ENCODE peak calls at places on chromosomes 6 and 20, in six cellular contexts. One of them, this sample, is unnamed.

GRCh38 chr6:44115866-44116265 is 11.4 kb downstream of the MRPL14 start:
- DNase-seq in fibroblast of the aortic adventitia: no peak
- DNase-seq in nephron progenitor cell: no peak
- DNase-seq in foreskin fibroblast: no peak
- DNase-seq in dorsolateral prefrontal cortex: no peak
- DNase-seq in mammary epithelial cell: peak; percentile 88
- DNase-seq in this sample: no peak

GRCh38 chr20:63894358-63895201 is at the start of gene DNAJC5:
- DNase-seq in fibroblast of the aortic adventitia: peak; percentile 91
- DNase-seq in nephron progenitor cell: peak; percentile 94
- DNase-seq in foreskin fibroblast: peak; percentile 98
- DNase-seq in dorsolateral prefrontal cortex: peak; percentile 93
- DNase-seq in mammary epithelial cell: peak; percentile 87
- DNase-seq in this sample: peak; percentile 100

GRCh38 chr6:109007521-109007920 is 87.1 kb downstream of the SESN1 start:
- DNase-seq in fibroblast of the aortic adventitia: no peak
- DNase-seq in nephron progenitor cell: no peak
- DNase-seq in foreskin fibroblast: no peak
- DNase-seq in dorsolateral prefrontal cortex: no peak
- DNase-seq in mammary epithelial cell: no peak
- DNase-seq in this sample: no peak

GRCh38 chr6:18388942-18389341 is 1.8 kb downstream of the RNF144B start:
- DNase-seq in fibroblast of the aortic adventitia: peak; percentile 72
- DNase-seq in nephron progenitor cell: no peak
- DNase-seq in foreskin fibroblast: peak; percentile 83
- DNase-seq in dorsolateral prefrontal cortex: no peak
- DNase-seq in mammary epithelial cell: peak; percentile 77
- DNase-seq in this sample: no peak

GRCh38 chr6:88843040-88843439 is 120.4 kb downstream of the RNGTT start:
- DNase-seq in fibroblast of the aortic adventitia: peak; percentile 88
- DNase-seq in nephron progenitor cell: no peak
- DNase-seq in foreskin fibroblast: peak; percentile 35
- DNase-seq in dorsolateral prefrontal cortex: no peak
- DNase-seq in mammary epithelial cell: no peak
- DNase-seq in this sample: no peak

GRCh38 chr6:169186496-169187169 is 67.0 kb downstream of the THBS2 start:
- DNase-seq in fibroblast of the aortic adventitia: no peak
- DNase-seq in nephron progenitor cell: no peak
- DNase-seq in foreskin fibroblast: no peak
- DNase-seq in dorsolateral prefrontal cortex: no peak
- DNase-seq in mammary epithelial cell: no peak
- DNase-seq in this sample: no peak

GRCh38 chr20:297925-298754 is 770 bp downstream of the ZCCHC3 start:
- DNase-seq in fibroblast of the aortic adventitia: peak; percentile 67
- DNase-seq in nephron progenitor cell: peak; percentile 40
- DNase-seq in foreskin fibroblast: peak; percentile 84
- DNase-seq in dorsolateral prefrontal cortex: peak; percentile 37
- DNase-seq in mammary epithelial cell: peak; percentile 66
- DNase-seq in this sample: no peak

GRCh38 chr20:43983359-43983758 is 68.7 kb downstream of the TOX2 start:
- DNase-seq in fibroblast of the aortic adventitia: no peak
- DNase-seq in nephron progenitor cell: peak; percentile 16
- DNase-seq in foreskin fibroblast: no peak
- DNase-seq in dorsolateral prefrontal cortex: no peak
- DNase-seq in mammary epithelial cell: no peak
- DNase-seq in this sample: no peak

GRCh38 chr6:37524919-37525318 is 25.2 kb upstream of the CCDC167 start:
- DNase-seq in fibroblast of the aortic adventitia: no peak
- DNase-seq in nephron progenitor cell: no peak
- DNase-seq in foreskin fibroblast: no peak
- DNase-seq in dorsolateral prefrontal cortex: no peak
- DNase-seq in mammary epithelial cell: no peak
- DNase-seq in this sample: no peak

GRCh38 chr6:42226251-42227143 is 8.8 kb upstream of the MRPS10 start:
- DNase-seq in fibroblast of the aortic adventitia: peak; percentile 47
- DNase-seq in nephron progenitor cell: no peak
- DNase-seq in foreskin fibroblast: peak; percentile 85
- DNase-seq in dorsolateral prefrontal cortex: no peak
- DNase-seq in mammary epithelial cell: peak; percentile 96
- DNase-seq in this sample: no peak

GRCh38 chr6:156839591-156840001 is 62.4 kb downstream of the ARID1B start:
- DNase-seq in fibroblast of the aortic adventitia: peak; percentile 88
- DNase-seq in nephron progenitor cell: no peak
- DNase-seq in foreskin fibroblast: no peak
- DNase-seq in dorsolateral prefrontal cortex: no peak
- DNase-seq in mammary epithelial cell: no peak
- DNase-seq in this sample: no peak

GRCh38 chr6:104252276-104252675 is 607.4 kb downstream of the HACE1 start:
- DNase-seq in fibroblast of the aortic adventitia: no peak
- DNase-seq in nephron progenitor cell: no peak
- DNase-seq in foreskin fibroblast: no peak
- DNase-seq in dorsolateral prefrontal cortex: no peak
- DNase-seq in mammary epithelial cell: peak; percentile 36
- DNase-seq in this sample: no peak

GRCh38 chr6:15147827-15148226 is 98.0 kb upstream of the JARID2 start:
- DNase-seq in fibroblast of the aortic adventitia: no peak
- DNase-seq in nephron progenitor cell: no peak
- DNase-seq in foreskin fibroblast: no peak
- DNase-seq in dorsolateral prefrontal cortex: no peak
- DNase-seq in mammary epithelial cell: no peak
- DNase-seq in this sample: no peak

GRCh38 chr6:15521516-15521915 is 141.3 kb downstream of the DTNBP1 start:
- DNase-seq in fibroblast of the aortic adventitia: no peak
- DNase-seq in nephron progenitor cell: no peak
- DNase-seq in foreskin fibroblast: no peak
- DNase-seq in dorsolateral prefrontal cortex: no peak
- DNase-seq in mammary epithelial cell: no peak
- DNase-seq in this sample: no peak

GRCh38 chr6:14499804-14500203 is 382.2 kb downstream of the CD83 start:
- DNase-seq in fibroblast of the aortic adventitia: peak; percentile 94
- DNase-seq in nephron progenitor cell: peak; percentile 26
- DNase-seq in foreskin fibroblast: peak; percentile 94
- DNase-seq in dorsolateral prefrontal cortex: no peak
- DNase-seq in mammary epithelial cell: peak; percentile 59
- DNase-seq in this sample: no peak

GRCh38 chr6:109315331-109316129 is 66.7 kb downstream of the CD164 start:
- DNase-seq in fibroblast of the aortic adventitia: no peak
- DNase-seq in nephron progenitor cell: peak; percentile 16
- DNase-seq in foreskin fibroblast: peak; percentile 28
- DNase-seq in dorsolateral prefrontal cortex: peak; percentile 58
- DNase-seq in mammary epithelial cell: no peak
- DNase-seq in this sample: no peak

GRCh38 chr6:26268659-26269402 is 96.2 kb upstream of the BTN3A2 start:
- DNase-seq in fibroblast of the aortic adventitia: peak; percentile 19
- DNase-seq in nephron progenitor cell: peak; percentile 39
- DNase-seq in foreskin fibroblast: peak; percentile 77
- DNase-seq in dorsolateral prefrontal cortex: no peak
- DNase-seq in mammary epithelial cell: peak; percentile 84
- DNase-seq in this sample: no peak

GRCh38 chr20:12053348-12053747 is 135.7 kb downstream of the BTBD3 start:
- DNase-seq in fibroblast of the aortic adventitia: peak; percentile 77
- DNase-seq in nephron progenitor cell: no peak
- DNase-seq in foreskin fibroblast: peak; percentile 63
- DNase-seq in dorsolateral prefrontal cortex: no peak
- DNase-seq in mammary epithelial cell: peak; percentile 53
- DNase-seq in this sample: no peak

GRCh38 chr6:107080036-107080435 is 35.3 kb downstream of the BEND3 start:
- DNase-seq in fibroblast of the aortic adventitia: no peak
- DNase-seq in nephron progenitor cell: no peak
- DNase-seq in foreskin fibroblast: no peak
- DNase-seq in dorsolateral prefrontal cortex: no peak
- DNase-seq in mammary epithelial cell: no peak
- DNase-seq in this sample: no peak

GRCh38 chr6:163417595-163417994 is 3.1 kb downstream of the QKI start:
- DNase-seq in fibroblast of the aortic adventitia: peak; percentile 19
- DNase-seq in nephron progenitor cell: no peak
- DNase-seq in foreskin fibroblast: no peak
- DNase-seq in dorsolateral prefrontal cortex: no peak
- DNase-seq in mammary epithelial cell: no peak
- DNase-seq in this sample: no peak

GRCh38 chr6:21845018-21845417 is 251.5 kb downstream of the SOX4 start:
- DNase-seq in fibroblast of the aortic adventitia: peak; percentile 18
- DNase-seq in nephron progenitor cell: no peak
- DNase-seq in foreskin fibroblast: no peak
- DNase-seq in dorsolateral prefrontal cortex: no peak
- DNase-seq in mammary epithelial cell: no peak
- DNase-seq in this sample: no peak

GRCh38 chr6:14286144-14286543 is 168.6 kb downstream of the CD83 start:
- DNase-seq in fibroblast of the aortic adventitia: peak; percentile 97
- DNase-seq in nephron progenitor cell: no peak
- DNase-seq in foreskin fibroblast: peak; percentile 94
- DNase-seq in dorsolateral prefrontal cortex: no peak
- DNase-seq in mammary epithelial cell: peak; percentile 79
- DNase-seq in this sample: no peak

GRCh38 chr6:157556671-157557430 is 175.9 kb downstream of the ZDHHC14 start:
- DNase-seq in fibroblast of the aortic adventitia: no peak
- DNase-seq in nephron progenitor cell: no peak
- DNase-seq in foreskin fibroblast: no peak
- DNase-seq in dorsolateral prefrontal cortex: no peak
- DNase-seq in mammary epithelial cell: no peak
- DNase-seq in this sample: no peak

GRCh38 chr6:110358536-110359148 is 493 bp upstream of the METTL24 start:
- DNase-seq in fibroblast of the aortic adventitia: no peak
- DNase-seq in nephron progenitor cell: no peak
- DNase-seq in foreskin fibroblast: peak; percentile 14
- DNase-seq in dorsolateral prefrontal cortex: no peak
- DNase-seq in mammary epithelial cell: no peak
- DNase-seq in this sample: no peak

GRCh38 chr20:37075932-37076685 is 19.7 kb downstream of the RBL1 start:
- DNase-seq in fibroblast of the aortic adventitia: no peak
- DNase-seq in nephron progenitor cell: no peak
- DNase-seq in foreskin fibroblast: no peak
- DNase-seq in dorsolateral prefrontal cortex: no peak
- DNase-seq in mammary epithelial cell: no peak
- DNase-seq in this sample: no peak

GRCh38 chr6:133906050-133906449 is 17.1 kb downstream of the TCF21 start:
- DNase-seq in fibroblast of the aortic adventitia: no peak
- DNase-seq in nephron progenitor cell: no peak
- DNase-seq in foreskin fibroblast: no peak
- DNase-seq in dorsolateral prefrontal cortex: no peak
- DNase-seq in mammary epithelial cell: no peak
- DNase-seq in this sample: no peak

GRCh38 chr6:5778317-5778857 is 228.3 kb downstream of the NRN1 start:
- DNase-seq in fibroblast of the aortic adventitia: no peak
- DNase-seq in nephron progenitor cell: no peak
- DNase-seq in foreskin fibroblast: no peak
- DNase-seq in dorsolateral prefrontal cortex: no peak
- DNase-seq in mammary epithelial cell: no peak
- DNase-seq in this sample: no peak

GRCh38 chr20:57651977-57652864 is 32.0 kb upstream of the ZBP1 start:
- DNase-seq in fibroblast of the aortic adventitia: no peak
- DNase-seq in nephron progenitor cell: no peak
- DNase-seq in foreskin fibroblast: no peak
- DNase-seq in dorsolateral prefrontal cortex: peak; percentile 18
- DNase-seq in mammary epithelial cell: no peak
- DNase-seq in this sample: no peak

GRCh38 chr20:63071541-63072181 is 64.9 kb upstream of the BHLHE23 start:
- DNase-seq in fibroblast of the aortic adventitia: peak; percentile 59
- DNase-seq in nephron progenitor cell: peak; percentile 65
- DNase-seq in foreskin fibroblast: peak; percentile 82
- DNase-seq in dorsolateral prefrontal cortex: no peak
- DNase-seq in mammary epithelial cell: peak; percentile 35
- DNase-seq in this sample: peak; percentile 83

GRCh38 chr6:13278184-13278583 is 50.2 kb downstream of the TBC1D7 start:
- DNase-seq in fibroblast of the aortic adventitia: no peak
- DNase-seq in nephron progenitor cell: peak; percentile 36
- DNase-seq in foreskin fibroblast: no peak
- DNase-seq in dorsolateral prefrontal cortex: no peak
- DNase-seq in mammary epithelial cell: no peak
- DNase-seq in this sample: no peak
- TF ChIP-seq CTCF in fibroblast of the aortic adventitia: peak; percentile 2
- TF ChIP-seq CTCF in nephron progenitor cell: peak; percentile 40
- TF ChIP-seq CTCF in foreskin fibroblast: peak; percentile 4
- TF ChIP-seq CTCF in dorsolateral prefrontal cortex: no peak
- TF ChIP-seq CTCF in mammary epithelial cell: no peak
- TF ChIP-seq CTCF in this sample: peak; percentile 16

GRCh38 chr6:85241515-85241914 is 208.4 kb upstream of the NT5E start:
- DNase-seq in fibroblast of the aortic adventitia: no peak
- DNase-seq in nephron progenitor cell: no peak
- DNase-seq in foreskin fibroblast: peak; percentile 13
- DNase-seq in dorsolateral prefrontal cortex: no peak
- DNase-seq in mammary epithelial cell: no peak
- DNase-seq in this sample: no peak
- TF ChIP-seq CTCF in fibroblast of the aortic adventitia: no peak
- TF ChIP-seq CTCF in nephron progenitor cell: no peak
- TF ChIP-seq CTCF in foreskin fibroblast: no peak
- TF ChIP-seq CTCF in dorsolateral prefrontal cortex: no peak
- TF ChIP-seq CTCF in mammary epithelial cell: no peak
- TF ChIP-seq CTCF in this sample: no peak

DNA sequence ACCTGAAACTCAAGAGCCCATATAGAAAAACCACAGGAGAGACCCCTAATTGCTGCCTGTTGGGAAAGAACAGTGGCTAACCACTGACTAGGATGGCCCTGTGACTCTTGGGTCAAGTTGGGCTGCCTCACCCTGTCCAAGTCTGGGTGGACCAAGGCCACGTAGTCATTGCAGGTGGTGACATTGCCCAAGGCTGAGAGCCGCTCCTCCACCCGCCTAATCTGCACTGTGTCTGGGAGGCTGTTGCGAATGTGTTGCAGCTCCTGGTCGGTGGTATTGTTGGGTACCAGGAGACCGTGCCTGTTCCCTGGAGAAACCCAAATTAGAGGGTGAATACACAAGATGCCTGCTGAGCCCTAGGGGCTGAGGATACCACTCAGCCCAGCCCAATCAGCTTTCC is 2.6 kb upstream of the MMP24OS start:
- DNase-seq in fibroblast of the aortic adventitia: no peak
- DNase-seq in nephron progenitor cell: no peak
- DNase-seq in foreskin fibroblast: no peak
- DNase-seq in dorsolateral prefrontal cortex: no peak
- DNase-seq in mammary epithelial cell: no peak
- DNase-seq in this sample: no peak
- TF ChIP-seq CTCF in fibroblast of the aortic adventitia: no peak
- TF ChIP-seq CTCF in nephron progenitor cell: no peak
- TF ChIP-seq CTCF in foreskin fibroblast: no peak
- TF ChIP-seq CTCF in dorsolateral prefrontal cortex: no peak
- TF ChIP-seq CTCF in mammary epithelial cell: no peak
- TF ChIP-seq CTCF in this sample: no peak

DNA sequence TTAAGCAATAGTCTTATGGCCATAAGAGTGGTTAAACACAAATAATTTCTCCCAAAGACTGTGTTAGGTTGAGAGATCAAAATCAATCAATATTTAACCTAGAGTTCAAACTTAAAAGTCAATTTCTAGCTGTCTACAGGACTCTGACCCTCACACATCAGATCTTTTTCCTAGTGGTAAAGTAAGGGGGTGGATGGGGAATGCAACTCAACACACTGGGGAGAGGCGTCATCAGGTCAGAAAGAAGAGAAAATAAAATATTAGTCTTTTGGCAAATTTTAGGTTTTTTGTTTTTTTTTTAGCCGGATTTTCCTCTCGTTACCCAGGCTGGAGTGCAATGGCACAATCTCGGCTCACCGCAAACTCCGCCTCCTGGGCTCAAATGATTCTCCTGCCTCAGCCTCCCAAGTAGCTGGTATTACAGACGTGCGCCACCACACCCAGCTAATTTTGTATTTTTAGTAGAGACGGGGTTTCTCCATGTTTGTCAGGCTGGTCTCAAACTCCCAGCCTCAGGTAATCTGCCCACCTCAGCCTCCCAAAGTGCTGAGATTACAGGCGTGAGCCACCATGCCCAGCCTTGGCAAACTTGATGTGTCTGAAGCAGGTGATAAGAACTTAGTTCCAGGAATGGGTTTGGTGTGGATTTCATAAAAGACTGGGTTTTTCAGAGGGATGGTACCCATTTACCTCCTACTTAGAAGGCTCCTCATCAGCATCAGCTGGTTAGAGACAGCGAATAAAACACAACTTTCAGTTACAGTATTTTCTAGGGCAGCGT is 65.9 kb downstream of the MKKS start:
- DNase-seq in fibroblast of the aortic adventitia: no peak
- DNase-seq in nephron progenitor cell: no peak
- DNase-seq in foreskin fibroblast: no peak
- DNase-seq in dorsolateral prefrontal cortex: no peak
- DNase-seq in mammary epithelial cell: no peak
- DNase-seq in this sample: no peak
- TF ChIP-seq CTCF in fibroblast of the aortic adventitia: no peak
- TF ChIP-seq CTCF in nephron progenitor cell: no peak
- TF ChIP-seq CTCF in foreskin fibroblast: no peak
- TF ChIP-seq CTCF in dorsolateral prefrontal cortex: no peak
- TF ChIP-seq CTCF in mammary epithelial cell: no peak
- TF ChIP-seq CTCF in this sample: no peak